ENCODE peak calls at places on chromosomes 16 and 17, in four cellular contexts. One of them, this sample, is unnamed.

GRCh38 chr17:50626037-50626574 is 8.6 kb upstream of the ABCC3 start:
- DNase-seq in AG10803: peak; percentile 74
- DNase-seq in AG09309: peak; percentile 2
- DNase-seq in fibroblast of mammary gland: peak; percentile 76
- DNase-seq in this sample: peak; percentile 82

GRCh38 chr17:7177210-7177953 is 1.8 kb downstream of the ASGR1 start:
- DNase-seq in AG10803: peak; percentile 40
- DNase-seq in fibroblast of mammary gland: peak; percentile 55
- DNase-seq in AG09309: peak; percentile 7
- DNase-seq in this sample: peak; percentile 59

GRCh38 chr17:77690271-77691161 is 268.0 kb upstream of the TNRC6C start:
- DNase-seq in AG09309: no peak
- DNase-seq in AG10803: no peak
- DNase-seq in fibroblast of mammary gland: no peak
- DNase-seq in this sample: no peak

GRCh38 chr17:75909812-75910274 is 5.2 kb upstream of the MRPL38 start:
- DNase-seq in fibroblast of mammary gland: peak; percentile 51
- DNase-seq in AG10803: peak; percentile 59
- DNase-seq in AG09309: no peak
- DNase-seq in this sample: no peak

GRCh38 chr17:36641877-36642845 is 40.8 kb downstream of the MRM1 start:
- DNase-seq in fibroblast of mammary gland: no peak
- DNase-seq in AG09309: no peak
- DNase-seq in AG10803: no peak
- DNase-seq in this sample: no peak

GRCh38 chr17:7686221-7687071 is 844 bp downstream of the TP53 start:
- DNase-seq in AG10803: peak; percentile 78
- DNase-seq in AG09309: peak; percentile 39
- DNase-seq in fibroblast of mammary gland: peak; percentile 78
- DNase-seq in this sample: peak; percentile 92

GRCh38 chr16:85612191-85612800 is 826 bp upstream of the GSE1 start:
- DNase-seq in fibroblast of mammary gland: peak; percentile 85
- DNase-seq in AG09309: peak; percentile 66
- DNase-seq in AG10803: peak; percentile 97
- DNase-seq in this sample: peak; percentile 91

GRCh38 chr17:27455914-27456680 is at the start of gene KSR1:
- DNase-seq in fibroblast of mammary gland: peak; percentile 35
- DNase-seq in AG10803: peak; percentile 57
- DNase-seq in AG09309: no peak
- DNase-seq in this sample: peak; percentile 63

GRCh38 chr17:8151120-8151640 is 1.0 kb downstream of the PER1 start:
- DNase-seq in AG09309: peak; percentile 57
- DNase-seq in AG10803: peak; percentile 90
- DNase-seq in fibroblast of mammary gland: peak; percentile 91
- DNase-seq in this sample: peak; percentile 89

GRCh38 chr16:1103649-1104005 is 7.6 kb upstream of the C1QTNF8 start:
- DNase-seq in AG10803: no peak
- DNase-seq in fibroblast of mammary gland: no peak
- DNase-seq in AG09309: no peak
- DNase-seq in this sample: no peak
- H3K4me3 ChIP-seq in AG10803: no peak overlapping the region
- H3K4me3 ChIP-seq in fibroblast of mammary gland: no peak overlapping the region
- H3K4me3 ChIP-seq in AG09309: no peak overlapping the region
- H3K4me3 ChIP-seq in this sample: no peak overlapping the region

GRCh38 chr17:34252138-34252889 is 2.8 kb upstream of the CCL2 start:
- DNase-seq in AG09309: peak; percentile 80
- DNase-seq in fibroblast of mammary gland: peak; percentile 92
- DNase-seq in AG10803: peak; percentile 94
- DNase-seq in this sample: peak; percentile 97
- H3K4me3 ChIP-seq in AG09309: no peak overlapping the region
- H3K4me3 ChIP-seq in fibroblast of mammary gland: no peak overlapping the region
- H3K4me3 ChIP-seq in AG10803: no peak overlapping the region
- H3K4me3 ChIP-seq in this sample: no peak overlapping the region

GRCh38 chr17:30551666-30552339 is 74.6 kb downstream of the GOSR1 start:
- DNase-seq in AG10803: no peak
- DNase-seq in AG09309: no peak
- DNase-seq in fibroblast of mammary gland: no peak
- DNase-seq in this sample: no peak

GRCh38 chr17:30552994-30553565 is 75.9 kb downstream of the GOSR1 start:
- DNase-seq in AG09309: no peak
- DNase-seq in AG10803: no peak
- DNase-seq in fibroblast of mammary gland: no peak
- DNase-seq in this sample: no peak

GRCh38 chr17:30549864-30550511 is 72.8 kb downstream of the GOSR1 start:
- DNase-seq in AG09309: no peak
- DNase-seq in fibroblast of mammary gland: peak; percentile 23
- DNase-seq in AG10803: no peak
- DNase-seq in this sample: no peak

GRCh38 chr17:30548189-30548588 is 71.0 kb downstream of the GOSR1 start:
- DNase-seq in AG10803: no peak
- DNase-seq in AG09309: no peak
- DNase-seq in fibroblast of mammary gland: no peak
- DNase-seq in this sample: no peak

GRCh38 chr17:30550512-30551273 is 73.5 kb downstream of the GOSR1 start:
- DNase-seq in AG10803: peak; percentile 13
- DNase-seq in AG09309: no peak
- DNase-seq in fibroblast of mammary gland: peak; percentile 78
- DNase-seq in this sample: peak; percentile 18
- H3K4me3 ChIP-seq in AG10803: no peak overlapping the region
- H3K4me3 ChIP-seq in AG09309: no peak overlapping the region
- H3K4me3 ChIP-seq in fibroblast of mammary gland: no peak overlapping the region
- H3K4me3 ChIP-seq in this sample: no peak overlapping the region

GRCh38 chr17:34464812-34465211 is 101.8 kb upstream of the CCL1 start:
- DNase-seq in AG10803: no peak
- DNase-seq in AG09309: no peak
- DNase-seq in fibroblast of mammary gland: no peak
- DNase-seq in this sample: no peak
- H3K4me3 ChIP-seq in AG10803: no peak overlapping the region
- H3K4me3 ChIP-seq in AG09309: no peak overlapping the region
- H3K4me3 ChIP-seq in fibroblast of mammary gland: no peak overlapping the region
- H3K4me3 ChIP-seq in this sample: no peak overlapping the region

DNA sequence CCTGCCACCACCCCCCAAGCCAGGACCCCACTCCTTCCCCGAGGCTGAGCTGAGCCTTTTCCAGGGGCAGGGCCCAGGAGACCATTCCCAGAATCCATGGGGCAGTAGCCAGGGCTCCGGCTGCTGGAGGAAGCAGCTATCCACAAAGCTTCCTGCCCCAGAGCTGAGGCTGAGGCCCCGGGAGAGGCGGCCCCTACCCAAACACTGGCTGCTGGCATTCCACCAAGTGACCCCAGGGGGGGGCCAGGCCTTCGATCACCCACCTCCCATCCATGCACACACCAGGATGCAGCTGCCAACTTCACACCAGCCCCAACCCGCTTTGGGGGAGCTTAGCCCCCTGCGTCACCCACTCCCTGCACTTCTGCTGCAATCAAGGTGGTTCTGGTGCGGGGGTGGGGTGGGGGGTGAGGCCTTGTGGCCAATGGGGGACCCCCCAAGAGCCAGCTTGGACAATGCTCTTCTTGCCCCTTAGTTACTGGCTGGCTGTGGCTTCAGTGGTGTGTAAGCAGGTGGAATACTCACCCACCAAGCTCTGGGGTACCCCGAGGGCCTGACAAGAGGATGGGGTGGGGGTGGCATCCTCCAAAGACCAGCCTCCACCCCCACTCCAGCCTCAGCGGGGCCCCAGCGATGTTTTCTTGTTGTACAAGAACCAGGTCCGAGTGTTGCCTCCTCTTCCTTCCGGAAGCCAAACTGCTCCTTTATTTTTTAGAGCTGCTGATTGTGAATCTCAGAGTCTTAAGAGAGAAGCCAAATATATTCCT is 16.8 kb downstream of the MYBBP1A start:
- DNase-seq in AG09309: no peak
- DNase-seq in fibroblast of mammary gland: no peak
- DNase-seq in AG10803: no peak
- DNase-seq in this sample: no peak
- H3K4me3 ChIP-seq in AG09309: no peak overlapping the region
- H3K4me3 ChIP-seq in fibroblast of mammary gland: no peak overlapping the region
- H3K4me3 ChIP-seq in AG10803: no peak overlapping the region
- H3K4me3 ChIP-seq in this sample: no peak overlapping the region